ENCODE peak calls at places on chromosome 6, in eight cellular contexts. X, A, E, Y, W, B, L and I are unnamed samples.

GRCh38 chr6:158457616-158458278 is 102.1 kb upstream of the TMEM181 start:
- DNase-seq in B (no peak), W (no peak), L (peak), A (no peak), X (peak), Y (no peak), E (no peak), I (peak)

GRCh38 chr6:35601331-35602132 is 87.2 kb downstream of the FKBP5 start:
- DNase-seq in A (peak), X (peak), L (peak), Y (peak), W (peak), B (no peak), E (peak), I (peak)

GRCh38 chr6:166877906-166878305 is 78.4 kb downstream of the RNASET2 start:
- DNase-seq in B (no peak), L (no peak), X (no peak), E (no peak), W (no peak), A (no peak), Y (no peak), I (no peak)

GRCh38 chr6:20377623-20378265 is 23.9 kb upstream of the E2F3 start:
- DNase-seq in Y (no peak), E (no peak), B (no peak), A (no peak), W (no peak), L (no peak), X (peak), I (no peak)

GRCh38 chr6:21587182-21587924 is 6.2 kb upstream of the SOX4 start:
- DNase-seq in E (peak), W (peak), L (peak), Y (peak), B (peak), X (peak), A (peak), I (peak)

GRCh38 chr6:5302220-5302946 is 41.1 kb downstream of the FARS2 start:
- DNase-seq in X (peak), A (no peak), W (no peak), B (no peak), Y (no peak), L (no peak), E (no peak), I (no peak)

GRCh38 chr6:107318100-107318736 is 141.1 kb downstream of the PDSS2 start:
- DNase-seq in Y (peak), X (peak), W (peak), E (peak), B (peak), L (peak), A (no peak), I (peak)

GRCh38 chr6:125747589-125748533 is 1.6 kb upstream of the HEY2 start:
- DNase-seq in B (peak), L (peak), Y (peak), X (no peak), W (no peak), A (peak), E (no peak), I (peak)

GRCh38 chr6:113344969-113345368 is 512.2 kb upstream of the MARCKS start:
- DNase-seq in E (no peak), X (peak), Y (no peak), A (no peak), W (no peak), B (no peak), L (no peak), I (no peak)

GRCh38 chr6:116055513-116055912 is 5.2 kb downstream of the FRK start:
- DNase-seq in E (no peak), W (no peak), L (no peak), A (no peak), Y (no peak), X (no peak), B (no peak), I (no peak)

GRCh38 chr6:40960784-40961430 is 78.1 kb downstream of the UNC5CL start:
- DNase-seq in W (peak), L (no peak), Y (no peak), X (peak), E (no peak), A (no peak), B (no peak), I (no peak)

GRCh38 chr6:146914563-146915483 is 289.4 kb upstream of the STXBP5 start:
- DNase-seq in B (peak), L (peak), X (peak), E (peak), W (no peak), Y (no peak), A (peak), I (peak)

GRCh38 chr6:139895205-139895793 is 520.9 kb upstream of the CITED2 start:
- DNase-seq in X (no peak), E (no peak), W (no peak), Y (no peak), A (no peak), B (no peak), L (no peak), I (no peak)

GRCh38 chr6:79426625-79427278 is 110.5 kb downstream of the LCA5 start:
- DNase-seq in X (no peak), W (no peak), L (no peak), B (no peak), Y (no peak), A (no peak), E (no peak), I (no peak)

GRCh38 chr6:79430913-79431312 is 106.3 kb downstream of the LCA5 start:
- DNase-seq in X (no peak), A (no peak), B (no peak), L (no peak), E (no peak), W (no peak), Y (peak), I (no peak)

GRCh38 chr6:79432726-79433125 is 104.5 kb downstream of the LCA5 start:
- DNase-seq in Y (no peak), X (no peak), E (no peak), A (no peak), W (no peak), B (no peak), L (no peak), I (no peak)

GRCh38 chr6:79427721-79428120 is 109.5 kb downstream of the LCA5 start:
- DNase-seq in X (no peak), L (no peak), W (no peak), A (no peak), Y (no peak), B (no peak), E (no peak), I (no peak)

DNA sequence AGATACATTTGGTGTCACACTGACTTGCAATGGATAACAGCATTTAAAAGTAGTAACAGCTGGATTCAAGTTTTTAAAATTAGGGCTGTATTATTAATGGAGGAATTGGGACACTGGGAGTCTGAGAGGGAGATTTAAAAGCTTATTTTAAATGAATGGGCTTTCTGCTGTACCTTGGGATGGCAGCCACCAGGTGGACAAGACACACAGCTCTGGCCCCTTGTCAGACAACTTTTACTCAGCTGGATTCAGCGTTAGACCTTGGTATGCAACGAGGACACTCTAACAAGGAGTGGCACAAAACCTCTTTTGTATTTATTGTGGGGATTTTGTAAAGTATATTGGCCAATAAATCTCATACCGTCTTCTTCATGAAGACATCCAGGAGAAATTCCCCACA is 105.8 kb downstream of the LCA5 start:
- DNase-seq in W (peak), Y (peak), B (no peak), E (peak), X (no peak), A (no peak), L (no peak), I (no peak)
- TF ChIP-seq CTCF in W (peak), Y (peak), B (no peak), E (no peak), X (no peak), A (no peak), L (no peak), I (no peak)

GRCh38 chr6:44253307-44254101 is 3.8 kb downstream of the SLC35B2 start:
- DNase-seq in X (no peak), L (no peak), E (no peak), W (peak), A (no peak), Y (peak), B (no peak), I (peak)

GRCh38 chr6:44250067-44250717 is 3.3 kb downstream of the HSP90AB1 start:
- DNase-seq in L (no peak), X (no peak), B (no peak), A (no peak), Y (no peak), W (no peak), E (no peak), I (no peak)

GRCh38 chr6:44254201-44254956 is 2.9 kb downstream of the SLC35B2 start:
- DNase-seq in X (no peak), Y (peak), B (no peak), W (no peak), A (no peak), L (no peak), E (no peak), I (no peak)

GRCh38 chr6:44250718-44251123 is 3.8 kb downstream of the HSP90AB1 start:
- DNase-seq in X (no peak), A (no peak), L (no peak), Y (no peak), B (no peak), W (no peak), E (no peak), I (no peak)

DNA sequence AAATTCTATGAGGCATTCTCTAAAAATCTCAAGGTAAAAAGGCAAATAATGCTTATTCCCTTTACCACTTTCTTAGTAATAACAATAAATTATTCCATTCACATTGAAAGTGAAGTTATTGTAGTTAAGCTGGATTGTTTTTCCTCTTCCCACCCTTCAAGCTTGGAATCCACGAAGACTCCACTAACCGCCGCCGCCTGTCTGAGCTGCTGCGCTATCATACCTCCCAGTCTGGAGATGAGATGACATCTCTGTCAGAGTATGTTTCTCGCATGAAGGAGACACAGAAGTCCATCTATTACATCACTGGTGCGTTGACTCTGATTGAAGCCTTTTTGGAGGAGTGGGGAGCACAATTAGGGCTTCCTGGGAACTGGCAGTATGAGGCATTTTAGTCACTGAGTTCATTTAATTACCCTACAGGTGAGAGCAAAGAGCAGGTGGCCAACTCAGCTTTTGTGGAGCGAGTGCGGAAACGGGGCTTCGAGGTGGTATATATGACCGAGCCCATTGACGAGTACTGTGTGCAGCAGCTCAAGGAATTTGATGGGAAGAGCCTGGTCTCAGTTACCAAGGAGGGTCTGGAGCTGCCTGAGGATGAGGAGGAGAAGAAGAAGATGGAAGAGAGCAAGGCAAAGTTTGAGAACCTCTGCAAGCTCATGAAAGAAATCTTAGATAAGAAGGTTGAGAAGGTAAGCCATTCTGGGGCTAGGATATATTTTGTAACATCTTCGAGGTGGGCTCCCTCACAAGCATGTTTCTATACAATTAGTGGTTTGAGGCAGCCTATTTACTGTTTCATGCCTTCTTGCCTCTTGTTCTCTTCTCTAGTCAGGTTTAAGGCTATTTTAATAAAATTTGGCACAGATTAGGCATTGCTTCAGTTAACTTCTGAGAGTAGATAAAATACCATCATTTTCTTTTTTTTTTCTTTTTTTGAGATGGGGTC is 4.9 kb downstream of the HSP90AB1 start:
- DNase-seq in E (no peak), W (no peak), X (no peak), B (no peak), A (no peak), L (no peak), Y (no peak), I (no peak)
- H3K27ac ChIP-seq in E (no peak), W (no peak), X (no peak), B (no peak), A (no peak), L (peak), Y (no peak), I (peak)

GRCh38 chr6:50381106-50381415 is 331.3 kb upstream of the DEFB112 start:
- DNase-seq in L (no peak), W (no peak), Y (peak), X (no peak), E (no peak), B (no peak), A (no peak), I (no peak)
- TF ChIP-seq CTCF in L (no peak), W (peak), Y (peak), X (no peak), E (no peak), B (no peak), A (no peak), I (no peak)

DNA sequence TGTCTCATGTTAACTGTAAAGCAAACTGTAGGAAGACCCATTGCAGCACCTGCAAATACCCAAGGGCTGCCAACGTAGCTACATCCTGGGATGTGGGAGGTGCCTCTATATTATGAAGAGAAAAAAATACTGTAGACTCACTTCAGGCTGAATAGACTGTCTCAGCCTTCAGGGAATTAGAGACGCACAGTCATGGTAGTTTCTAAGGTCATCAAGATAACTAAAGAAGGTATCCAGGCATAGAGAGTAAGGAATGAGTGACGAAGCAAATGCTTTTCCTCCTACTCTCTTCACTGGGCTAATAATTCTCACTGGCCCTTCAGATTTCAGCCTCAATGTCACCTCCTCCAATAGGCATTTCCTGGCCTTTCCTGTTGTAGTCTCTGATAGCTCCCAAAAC is 121.6 kb upstream of the ECI2 start:
- DNase-seq in B (no peak), E (no peak), W (no peak), X (peak), L (no peak), Y (no peak), A (no peak), I (peak)
- H3K27ac ChIP-seq in B (no peak), E (no peak), W (no peak), X (no peak), L (no peak), Y (no peak), A (no peak), I (no peak)

GRCh38 chr6:161963181-161963580 is 689.3 kb upstream of the AGPAT4 start:
- DNase-seq in W (no peak), X (no peak), Y (no peak), B (no peak), A (no peak), L (no peak), E (no peak), I (no peak)
- TF ChIP-seq CTCF in W (no peak), X (no peak), Y (no peak), B (no peak), A (no peak), L (no peak), E (no peak), I (no peak)